ENCODE peak calls at places on chromosomes 1 and 21, in eight cellular contexts. One of them, this sample, is unnamed.

GRCh38 chr1:30418426-30419245 is 304.7 kb downstream of the MATN1 start:
- DNase-seq in mammary epithelial cell: no peak
- DNase-seq in mesendoderm: no peak
- DNase-seq in GM23248: no peak
- DNase-seq in A549: no peak
- DNase-seq in fibroblast of lung: no peak
- DNase-seq in mesenchymal stem cell: no peak
- DNase-seq in Karpas-422: no peak
- DNase-seq in this sample: no peak

GRCh38 chr1:185017338-185017737 is 28.0 kb upstream of the RNF2 start:
- DNase-seq in mammary epithelial cell: peak; percentile 90
- DNase-seq in fibroblast of lung: peak; percentile 91
- DNase-seq in mesendoderm: no peak
- DNase-seq in GM23248: peak; percentile 92
- DNase-seq in A549: peak; percentile 18
- DNase-seq in mesenchymal stem cell: peak; percentile 91
- DNase-seq in Karpas-422: no peak
- DNase-seq in this sample: no peak

GRCh38 chr1:58932820-58933598 is 149.2 kb upstream of the JUN start:
- DNase-seq in A549: peak; percentile 46
- DNase-seq in fibroblast of lung: peak; percentile 85
- DNase-seq in GM23248: peak; percentile 91
- DNase-seq in mammary epithelial cell: peak; percentile 98
- DNase-seq in Karpas-422: no peak
- DNase-seq in mesenchymal stem cell: peak; percentile 80
- DNase-seq in mesendoderm: no peak
- DNase-seq in this sample: no peak

GRCh38 chr21:31755027-31755426 is 23.1 kb upstream of the SCAF4 start:
- DNase-seq in mammary epithelial cell: no peak
- DNase-seq in fibroblast of lung: no peak
- DNase-seq in mesenchymal stem cell: no peak
- DNase-seq in A549: no peak
- DNase-seq in Karpas-422: no peak
- DNase-seq in mesendoderm: no peak
- DNase-seq in GM23248: no peak
- DNase-seq in this sample: no peak

GRCh38 chr21:31011412-31011811 is 26.9 kb downstream of the KRTAP19-8 start:
- DNase-seq in Karpas-422: no peak
- DNase-seq in mammary epithelial cell: no peak
- DNase-seq in mesenchymal stem cell: no peak
- DNase-seq in mesendoderm: no peak
- DNase-seq in A549: no peak
- DNase-seq in fibroblast of lung: no peak
- DNase-seq in GM23248: no peak
- DNase-seq in this sample: no peak

GRCh38 chr1:76687324-76688018 is 179.8 kb upstream of the ST6GALNAC5 start:
- DNase-seq in fibroblast of lung: no peak
- DNase-seq in Karpas-422: no peak
- DNase-seq in mammary epithelial cell: peak; percentile 2
- DNase-seq in A549: no peak
- DNase-seq in mesenchymal stem cell: no peak
- DNase-seq in mesendoderm: no peak
- DNase-seq in GM23248: no peak
- DNase-seq in this sample: no peak

GRCh38 chr1:156898151-156898550 is 4.6 kb downstream of the PEAR1 start:
- DNase-seq in Karpas-422: no peak
- DNase-seq in mesenchymal stem cell: peak; percentile 87
- DNase-seq in mesendoderm: no peak
- DNase-seq in fibroblast of lung: peak; percentile 68
- DNase-seq in mammary epithelial cell: no peak
- DNase-seq in GM23248: no peak
- DNase-seq in A549: no peak
- DNase-seq in this sample: no peak

GRCh38 chr21:44428281-44428942 is 26.9 kb upstream of the LRRC3 start:
- DNase-seq in Karpas-422: peak; percentile 83
- DNase-seq in mesendoderm: peak; percentile 83
- DNase-seq in mesenchymal stem cell: peak; percentile 2
- DNase-seq in mammary epithelial cell: peak; percentile 77
- DNase-seq in fibroblast of lung: no peak
- DNase-seq in A549: peak; percentile 20
- DNase-seq in GM23248: peak; percentile 38
- DNase-seq in this sample: peak; percentile 86

GRCh38 chr1:245956225-245956624 is 550.9 kb downstream of the SMYD3 start:
- DNase-seq in mammary epithelial cell: no peak
- DNase-seq in fibroblast of lung: no peak
- DNase-seq in GM23248: no peak
- DNase-seq in mesenchymal stem cell: no peak
- DNase-seq in mesendoderm: no peak
- DNase-seq in A549: no peak
- DNase-seq in Karpas-422: no peak
- DNase-seq in this sample: peak; percentile 34

GRCh38 chr1:69686367-69686984 is 118.8 kb downstream of the LRRC7 start:
- DNase-seq in mesenchymal stem cell: no peak
- DNase-seq in A549: no peak
- DNase-seq in fibroblast of lung: no peak
- DNase-seq in Karpas-422: no peak
- DNase-seq in mammary epithelial cell: no peak
- DNase-seq in mesendoderm: no peak
- DNase-seq in GM23248: no peak
- DNase-seq in this sample: no peak

GRCh38 chr1:168435439-168435838 is 108.4 kb downstream of the XCL2 start:
- DNase-seq in mesendoderm: no peak
- DNase-seq in A549: no peak
- DNase-seq in Karpas-422: no peak
- DNase-seq in fibroblast of lung: no peak
- DNase-seq in mammary epithelial cell: no peak
- DNase-seq in GM23248: no peak
- DNase-seq in mesenchymal stem cell: no peak
- DNase-seq in this sample: no peak

GRCh38 chr1:169312084-169312954 is 55.3 kb downstream of the NME7 start:
- DNase-seq in Karpas-422: peak; percentile 40
- DNase-seq in mesendoderm: peak; percentile 61
- DNase-seq in GM23248: peak; percentile 97
- DNase-seq in mammary epithelial cell: peak; percentile 96
- DNase-seq in fibroblast of lung: peak; percentile 92
- DNase-seq in mesenchymal stem cell: peak; percentile 97
- DNase-seq in A549: peak; percentile 46
- DNase-seq in this sample: no peak

GRCh38 chr1:96559707-96560588 is 161.6 kb upstream of the PTBP2 start:
- DNase-seq in Karpas-422: no peak
- DNase-seq in mesenchymal stem cell: peak; percentile 81
- DNase-seq in mammary epithelial cell: peak; percentile 99
- DNase-seq in GM23248: peak; percentile 97
- DNase-seq in A549: no peak
- DNase-seq in mesendoderm: peak; percentile 79
- DNase-seq in fibroblast of lung: peak; percentile 98
- DNase-seq in this sample: no peak

GRCh38 chr1:15303912-15304311 is 56.9 kb downstream of the FHAD1 start:
- DNase-seq in GM23248: no peak
- DNase-seq in fibroblast of lung: no peak
- DNase-seq in Karpas-422: peak; percentile 17
- DNase-seq in mesenchymal stem cell: no peak
- DNase-seq in mammary epithelial cell: no peak
- DNase-seq in A549: no peak
- DNase-seq in mesendoderm: no peak
- DNase-seq in this sample: no peak

GRCh38 chr1:176949033-176949662 is 215.4 kb downstream of the ASTN1 start:
- DNase-seq in A549: peak; percentile 61
- DNase-seq in mesendoderm: peak; percentile 93
- DNase-seq in Karpas-422: peak; percentile 83
- DNase-seq in GM23248: peak; percentile 43
- DNase-seq in mammary epithelial cell: peak; percentile 68
- DNase-seq in fibroblast of lung: peak; percentile 2
- DNase-seq in mesenchymal stem cell: peak; percentile 11
- DNase-seq in this sample: peak; percentile 26

GRCh38 chr1:89649783-89650182 is 16.9 kb downstream of the LRRC8C start:
- DNase-seq in GM23248: no peak
- DNase-seq in fibroblast of lung: no peak
- DNase-seq in Karpas-422: no peak
- DNase-seq in A549: no peak
- DNase-seq in mesendoderm: peak; percentile 35
- DNase-seq in mesenchymal stem cell: no peak
- DNase-seq in mammary epithelial cell: no peak
- DNase-seq in this sample: peak; percentile 59

GRCh38 chr1:89657886-89658285 is 25.0 kb downstream of the LRRC8C start:
- DNase-seq in fibroblast of lung: peak; percentile 20
- DNase-seq in mesenchymal stem cell: no peak
- DNase-seq in mesendoderm: no peak
- DNase-seq in Karpas-422: no peak
- DNase-seq in GM23248: no peak
- DNase-seq in mammary epithelial cell: no peak
- DNase-seq in A549: no peak
- DNase-seq in this sample: peak; percentile 29

GRCh38 chr1:89652373-89652772 is 19.5 kb downstream of the LRRC8C start:
- DNase-seq in A549: no peak
- DNase-seq in mammary epithelial cell: no peak
- DNase-seq in Karpas-422: no peak
- DNase-seq in GM23248: no peak
- DNase-seq in fibroblast of lung: no peak
- DNase-seq in mesenchymal stem cell: no peak
- DNase-seq in mesendoderm: no peak
- DNase-seq in this sample: no peak
- H3K4me2 ChIP-seq in A549: no peak overlapping the region
- H3K4me2 ChIP-seq in mammary epithelial cell: no peak overlapping the region
- H3K4me2 ChIP-seq in Karpas-422: no peak overlapping the region
- H3K4me2 ChIP-seq in GM23248: no peak overlapping the region
- H3K4me2 ChIP-seq in fibroblast of lung: no peak overlapping the region
- H3K4me2 ChIP-seq in mesenchymal stem cell: no peak overlapping the region
- H3K4me2 ChIP-seq in mesendoderm: no peak overlapping the region
- H3K4me2 ChIP-seq in this sample: no peak overlapping the region

GRCh38 chr1:93571623-93572310 is 109.9 kb downstream of the BCAR3 start:
- DNase-seq in mammary epithelial cell: no peak
- DNase-seq in A549: no peak
- DNase-seq in fibroblast of lung: no peak
- DNase-seq in mesendoderm: no peak
- DNase-seq in Karpas-422: no peak
- DNase-seq in GM23248: no peak
- DNase-seq in mesenchymal stem cell: no peak
- DNase-seq in this sample: no peak

GRCh38 chr1:93565496-93566221 is 116.0 kb downstream of the BCAR3 start:
- DNase-seq in GM23248: peak; percentile 88
- DNase-seq in mesendoderm: no peak
- DNase-seq in mesenchymal stem cell: no peak
- DNase-seq in mammary epithelial cell: no peak
- DNase-seq in A549: no peak
- DNase-seq in Karpas-422: no peak
- DNase-seq in fibroblast of lung: no peak
- DNase-seq in this sample: no peak

GRCh38 chr1:93566227-93566626 is 115.4 kb downstream of the BCAR3 start:
- DNase-seq in mammary epithelial cell: no peak
- DNase-seq in Karpas-422: no peak
- DNase-seq in fibroblast of lung: no peak
- DNase-seq in GM23248: no peak
- DNase-seq in mesendoderm: no peak
- DNase-seq in A549: no peak
- DNase-seq in mesenchymal stem cell: peak; percentile 46
- DNase-seq in this sample: no peak

GRCh38 chr1:93569479-93569878 is 112.2 kb downstream of the BCAR3 start:
- DNase-seq in fibroblast of lung: no peak
- DNase-seq in mesendoderm: no peak
- DNase-seq in A549: no peak
- DNase-seq in Karpas-422: no peak
- DNase-seq in GM23248: no peak
- DNase-seq in mesenchymal stem cell: no peak
- DNase-seq in mammary epithelial cell: no peak
- DNase-seq in this sample: no peak

GRCh38 chr1:93567255-93567918 is 114.2 kb downstream of the BCAR3 start:
- DNase-seq in mammary epithelial cell: peak; percentile 77
- DNase-seq in mesendoderm: peak; percentile 67
- DNase-seq in fibroblast of lung: peak; percentile 91
- DNase-seq in mesenchymal stem cell: peak; percentile 96
- DNase-seq in A549: no peak
- DNase-seq in Karpas-422: no peak
- DNase-seq in GM23248: peak; percentile 95
- DNase-seq in this sample: no peak
- H3K27ac ChIP-seq in mammary epithelial cell: no peak overlapping the region
- H3K27ac ChIP-seq in mesendoderm: no peak overlapping the region
- H3K27ac ChIP-seq in fibroblast of lung: peak overlapping the region; percentile 23
- H3K27ac ChIP-seq in mesenchymal stem cell: peak overlapping the region; percentile 17
- H3K27ac ChIP-seq in A549: peak overlapping the region; percentile 43
- H3K27ac ChIP-seq in Karpas-422: no peak overlapping the region
- H3K27ac ChIP-seq in GM23248: peak overlapping the region; percentile 80
- H3K27ac ChIP-seq in this sample: no peak overlapping the region

GRCh38 chr1:199168895-199169294 is 530.1 kb downstream of the PTPRC start:
- DNase-seq in mesendoderm: no peak
- DNase-seq in GM23248: no peak
- DNase-seq in mesenchymal stem cell: no peak
- DNase-seq in Karpas-422: no peak
- DNase-seq in mammary epithelial cell: no peak
- DNase-seq in fibroblast of lung: no peak
- DNase-seq in A549: no peak
- DNase-seq in this sample: no peak

GRCh38 chr1:199170711-199171110 is 531.9 kb downstream of the PTPRC start:
- DNase-seq in mesenchymal stem cell: no peak
- DNase-seq in mammary epithelial cell: peak; percentile 12
- DNase-seq in mesendoderm: no peak
- DNase-seq in A549: no peak
- DNase-seq in Karpas-422: no peak
- DNase-seq in GM23248: peak; percentile 22
- DNase-seq in fibroblast of lung: no peak
- DNase-seq in this sample: no peak

GRCh38 chr1:199173356-199173755 is 534.5 kb downstream of the PTPRC start:
- DNase-seq in fibroblast of lung: no peak
- DNase-seq in mesendoderm: no peak
- DNase-seq in A549: no peak
- DNase-seq in mesenchymal stem cell: peak; percentile 54
- DNase-seq in GM23248: peak; percentile 40
- DNase-seq in mammary epithelial cell: peak; percentile 34
- DNase-seq in Karpas-422: no peak
- DNase-seq in this sample: no peak

GRCh38 chr1:199174336-199174735 is 535.5 kb downstream of the PTPRC start:
- DNase-seq in A549: no peak
- DNase-seq in GM23248: no peak
- DNase-seq in mesendoderm: no peak
- DNase-seq in mammary epithelial cell: no peak
- DNase-seq in fibroblast of lung: no peak
- DNase-seq in Karpas-422: no peak
- DNase-seq in mesenchymal stem cell: peak; percentile 16
- DNase-seq in this sample: no peak

GRCh38 chr1:199172286-199173124 is 533.7 kb downstream of the PTPRC start:
- DNase-seq in mesenchymal stem cell: peak; percentile 21
- DNase-seq in GM23248: peak; percentile 11
- DNase-seq in fibroblast of lung: no peak
- DNase-seq in mesendoderm: no peak
- DNase-seq in A549: no peak
- DNase-seq in mammary epithelial cell: peak; percentile 16
- DNase-seq in Karpas-422: no peak
- DNase-seq in this sample: no peak
- H3K4me2 ChIP-seq in mesenchymal stem cell: no peak overlapping the region
- H3K4me2 ChIP-seq in GM23248: no peak overlapping the region
- H3K4me2 ChIP-seq in fibroblast of lung: no peak overlapping the region
- H3K4me2 ChIP-seq in mesendoderm: no peak overlapping the region
- H3K4me2 ChIP-seq in A549: no peak overlapping the region
- H3K4me2 ChIP-seq in mammary epithelial cell: no peak overlapping the region
- H3K4me2 ChIP-seq in Karpas-422: no peak overlapping the region
- H3K4me2 ChIP-seq in this sample: no peak overlapping the region

DNA sequence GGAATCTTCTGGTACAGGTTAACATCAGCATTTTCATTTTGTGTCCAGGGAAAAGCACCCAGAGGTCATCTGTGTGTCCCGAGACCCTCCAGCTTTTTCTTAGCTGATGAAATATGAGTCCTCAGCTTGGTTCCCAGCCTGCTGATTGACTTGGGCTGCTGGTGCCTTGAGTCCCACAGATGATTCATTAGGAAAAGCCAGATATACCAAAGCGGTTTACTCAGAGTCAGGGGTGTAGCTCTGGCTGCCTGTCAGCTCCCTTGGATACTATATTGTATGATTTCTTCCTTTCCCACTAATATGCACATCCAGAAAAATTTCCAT is 43.7 kb upstream of the MAB21L3 start:
- DNase-seq in mesendoderm: peak; percentile 54
- DNase-seq in mammary epithelial cell: peak; percentile 23
- DNase-seq in fibroblast of lung: peak; percentile 97
- DNase-seq in A549: no peak
- DNase-seq in mesenchymal stem cell: peak; percentile 67
- DNase-seq in Karpas-422: no peak
- DNase-seq in GM23248: peak; percentile 92
- DNase-seq in this sample: no peak
- H3K27ac ChIP-seq in mesendoderm: no peak overlapping the region
- H3K27ac ChIP-seq in mammary epithelial cell: peak overlapping the region; percentile 54
- H3K27ac ChIP-seq in fibroblast of lung: peak overlapping the region; percentile 75
- H3K27ac ChIP-seq in A549: no peak overlapping the region
- H3K27ac ChIP-seq in mesenchymal stem cell: peak overlapping the region; percentile 28
- H3K27ac ChIP-seq in Karpas-422: no peak overlapping the region
- H3K27ac ChIP-seq in GM23248: peak overlapping the region; percentile 99
- H3K27ac ChIP-seq in this sample: no peak overlapping the region